ENCODE peak calls at places on chromosome 5, in six cellular contexts. O, D, L, F, C and V are unnamed samples.

GRCh38 chr5:170628691-170629565 is 125.1 kb downstream of the KCNIP1 start:
- DNase-seq in O (no peak), D (no peak), L (no peak), F (no peak), C (no peak), V (no peak)

GRCh38 chr5:172097356-172097755 is 90.7 kb downstream of the STK10 start:
- DNase-seq in O (no peak), D (no peak), L (no peak), F (no peak), C (no peak), V (no peak)

GRCh38 chr5:171989276-171989675 is 17.2 kb downstream of the FBXW11 start:
- DNase-seq in O (no peak), D (no peak), L (no peak), F (no peak), C (peak), V (no peak)

GRCh38 chr5:14156611-14157493 is 13.7 kb downstream of the TRIO start:
- DNase-seq in O (peak), D (peak), L (no peak), F (no peak), C (peak), V (no peak)

GRCh38 chr5:168299372-168299771 is 7.9 kb downstream of the WWC1 start:
- DNase-seq in O (no peak), D (no peak), L (no peak), F (no peak), C (no peak), V (no peak)

GRCh38 chr5:168346417-168346816 is 55.0 kb downstream of the WWC1 start:
- DNase-seq in O (no peak), D (no peak), L (no peak), F (no peak), C (no peak), V (no peak)

GRCh38 chr5:14342306-14342705 is 199.2 kb downstream of the TRIO start:
- DNase-seq in O (no peak), D (no peak), L (no peak), F (no peak), C (no peak), V (no peak)

GRCh38 chr5:90898330-90899013 is 339.9 kb downstream of the ADGRV1 start:
- DNase-seq in O (no peak), D (no peak), L (no peak), F (no peak), C (no peak), V (no peak)

GRCh38 chr5:150186137-150186536 is 3.7 kb upstream of the SLC6A7 start:
- DNase-seq in O (no peak), D (peak), L (no peak), F (no peak), C (no peak), V (no peak)

GRCh38 chr5:113042491-113043243 is 66.1 kb downstream of the DCP2 start:
- DNase-seq in O (no peak), D (no peak), L (no peak), F (peak), C (no peak), V (no peak)

GRCh38 chr5:60023255-60023654 is 129.7 kb upstream of the PDE4D start:
- DNase-seq in O (no peak), D (no peak), L (no peak), F (no peak), C (no peak), V (no peak)

GRCh38 chr5:39176740-39177628 is 42.4 kb downstream of the FYB1 start:
- DNase-seq in O (no peak), D (no peak), L (no peak), F (peak), C (peak), V (no peak)

GRCh38 chr5:101976933-101977332 is 319.2 kb downstream of the SLCO4C1 start:
- DNase-seq in O (no peak), D (no peak), L (no peak), F (no peak), C (no peak), V (no peak)

GRCh38 chr5:173327084-173327947 is 898 bp downstream of the STC2 start:
- DNase-seq in O (peak), D (no peak), L (no peak), F (peak), C (no peak), V (peak)

GRCh38 chr5:172607213-172607793 is 33.8 kb upstream of the NEURL1B start:
- DNase-seq in O (no peak), D (no peak), L (no peak), F (no peak), C (no peak), V (no peak)

GRCh38 chr5:151739395-151739794 is 19.0 kb downstream of the ATOX1 start:
- DNase-seq in O (peak), D (no peak), L (no peak), F (no peak), C (no peak), V (no peak)

GRCh38 chr5:18487928-18488480 is 853.7 kb downstream of the TAF11L14 start:
- DNase-seq in O (no peak), D (no peak), L (no peak), F (no peak), C (no peak), V (no peak)

GRCh38 chr5:5666076-5666365 is 243.5 kb downstream of the ICE1 start:
- DNase-seq in O (no peak), D (no peak), L (no peak), F (no peak), C (no peak), V (no peak)

GRCh38 chr5:149834246-149834855 is 104.2 kb downstream of the PPARGC1B start:
- DNase-seq in O (peak), D (peak), L (peak), F (peak), C (no peak), V (peak)

GRCh38 chr5:14915291-14915976 is 43.9 kb upstream of the ANKH start:
- DNase-seq in O (no peak), D (peak), L (no peak), F (no peak), C (no peak), V (no peak)

GRCh38 chr5:173888473-173889135 is 455 bp downstream of the CPEB4 start:
- DNase-seq in O (peak), D (no peak), L (no peak), F (no peak), C (no peak), V (no peak)

GRCh38 chr5:179530069-179530998 is 20.0 kb upstream of the RUFY1 start:
- DNase-seq in O (no peak), D (no peak), L (peak), F (peak), C (no peak), V (peak)

GRCh38 chr5:151148583-151148982 is 9.0 kb downstream of the ANXA6 start:
- DNase-seq in O (no peak), D (no peak), L (no peak), F (no peak), C (no peak), V (no peak)

GRCh38 chr5:21049900-21050299 is 1061.9 kb upstream of the CDH18 start:
- DNase-seq in O (no peak), D (no peak), L (no peak), F (no peak), C (no peak), V (no peak)

GRCh38 chr5:139204196-139204595 is 6.0 kb upstream of the SIL1 start:
- DNase-seq in O (no peak), D (no peak), L (no peak), F (no peak), C (no peak), V (no peak)

GRCh38 chr5:96893342-96893741 is 17.0 kb downstream of the ERAP2 start:
- DNase-seq in O (no peak), D (no peak), L (no peak), F (no peak), C (no peak), V (no peak)

GRCh38 chr5:29524197-29524596 is 1669.3 kb upstream of the CDH6 start:
- DNase-seq in O (no peak), D (no peak), L (no peak), F (no peak), C (no peak), V (no peak)

GRCh38 chr5:140168371-140168770 is 6.6 kb upstream of the CYSTM1 start:
- DNase-seq in O (no peak), D (no peak), L (no peak), F (peak), C (no peak), V (no peak)

GRCh38 chr5:137342764-137343163 is 156.4 kb downstream of the SPOCK1 start:
- DNase-seq in O (no peak), D (no peak), L (no peak), F (no peak), C (no peak), V (no peak)

GRCh38 chr5:31645420-31646081 is 6.6 kb downstream of the PDZD2 start:
- DNase-seq in O (no peak), D (no peak), L (no peak), F (no peak), C (no peak), V (no peak)
- TF ChIP-seq TAF1 in O (no peak), D (no peak), L (no peak), F (no peak), C (no peak), V (no peak)

GRCh38 chr5:132054697-132055440 is 5.6 kb upstream of the IL3 start:
- DNase-seq in O (no peak), D (no peak), L (no peak), F (no peak), C (no peak), V (no peak)
- TF ChIP-seq TAF1 in O (no peak), D (no peak), L (no peak), F (no peak), C (no peak), V (no peak)

GRCh38 chr5:135220394-135221186 is 178.4 kb downstream of the MACROH2A1 start:
- DNase-seq in O (no peak), D (no peak), L (no peak), F (no peak), C (no peak), V (no peak)
- TF ChIP-seq TAF1 in O (no peak), D (no peak), L (no peak), F (no peak), C (no peak), V (no peak)

GRCh38 chr5:1081519-1081918 is 30.3 kb downstream of the SLC12A7 start:
- DNase-seq in O (no peak), D (no peak), L (no peak), F (no peak), C (no peak), V (no peak)

GRCh38 chr5:1085391-1085790 is 26.5 kb downstream of the SLC12A7 start:
- DNase-seq in O (no peak), D (no peak), L (no peak), F (no peak), C (no peak), V (no peak)

GRCh38 chr5:1086871-1087270 is 25.0 kb downstream of the SLC12A7 start:
- DNase-seq in O (no peak), D (no peak), L (no peak), F (no peak), C (no peak), V (no peak)

GRCh38 chr5:1086137-1086536 is 25.7 kb downstream of the SLC12A7 start:
- DNase-seq in O (no peak), D (no peak), L (no peak), F (no peak), C (no peak), V (no peak)

GRCh38 chr5:1083823-1084605 is 27.8 kb downstream of the SLC12A7 start:
- DNase-seq in O (no peak), D (no peak), L (no peak), F (no peak), C (no peak), V (no peak)
- TF ChIP-seq TAF1 in O (no peak), D (no peak), L (no peak), F (no peak), C (no peak), V (no peak)

DNA sequence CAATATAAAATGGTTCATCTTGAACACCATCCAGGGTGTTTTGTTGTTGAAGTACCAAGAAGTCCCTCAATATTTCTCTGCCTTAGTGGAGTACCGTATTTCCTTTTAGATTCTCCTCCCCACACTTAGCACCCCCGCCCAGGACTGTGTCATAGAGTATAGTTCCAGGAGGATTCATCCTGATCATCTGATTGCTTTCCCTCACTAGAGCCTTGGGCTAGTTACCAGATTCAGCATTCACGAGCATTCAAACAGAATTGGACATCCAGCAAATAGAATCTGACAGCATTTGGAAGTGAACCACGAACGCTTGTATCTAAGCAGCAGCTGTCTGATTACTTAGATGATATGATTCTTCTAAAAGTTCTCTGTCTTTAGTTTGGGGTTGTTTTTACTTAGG is 248.0 kb upstream of the TAS2R1 start:
- DNase-seq in O (no peak), D (no peak), L (no peak), F (no peak), C (no peak), V (no peak)
- TF ChIP-seq TAF1 in O (no peak), D (no peak), L (no peak), F (no peak), C (no peak), V (no peak)

GRCh38 chr5:82717734-82718133 is 359.5 kb downstream of the TMEM167A start:
- DNase-seq in O (no peak), D (no peak), L (no peak), F (no peak), C (no peak), V (no peak)

GRCh38 chr5:82723168-82723567 is 354.0 kb downstream of the TMEM167A start:
- DNase-seq in O (no peak), D (no peak), L (no peak), F (no peak), C (no peak), V (no peak)

GRCh38 chr5:82720213-82720612 is 357.0 kb downstream of the TMEM167A start:
- DNase-seq in O (no peak), D (peak), L (no peak), F (no peak), C (no peak), V (no peak)

GRCh38 chr5:82720764-82721163 is 356.4 kb downstream of the TMEM167A start:
- DNase-seq in O (no peak), D (no peak), L (no peak), F (no peak), C (no peak), V (no peak)

DNA sequence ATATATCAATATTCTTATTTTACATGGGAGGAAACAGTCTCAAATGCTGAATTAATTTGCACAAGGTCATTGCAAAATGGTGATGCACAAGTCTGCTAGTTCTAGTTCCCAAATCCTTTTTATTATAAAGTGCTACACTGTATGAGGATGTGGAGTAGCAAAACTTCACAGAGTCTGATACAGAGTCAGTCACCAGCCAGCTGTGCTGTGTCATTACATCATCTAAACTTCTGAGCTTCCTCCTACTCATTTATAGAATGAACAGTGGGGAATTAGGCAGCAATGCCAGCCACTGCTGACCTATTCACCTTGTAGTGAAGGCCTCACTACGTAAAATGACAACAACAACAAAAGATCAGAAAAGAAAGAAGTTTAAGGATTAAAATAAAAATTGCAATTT is 357.8 kb downstream of the TMEM167A start:
- DNase-seq in O (no peak), D (no peak), L (no peak), F (no peak), C (no peak), V (no peak)
- TF ChIP-seq TAF1 in O (no peak), D (no peak), L (no peak), F (no peak), C (no peak), V (no peak)

GRCh38 chr5:157582731-157583580 is 7.4 kb upstream of the ADAM19 start:
- DNase-seq in O (no peak), D (no peak), L (no peak), F (no peak), C (no peak), V (no peak)
- TF ChIP-seq TAF1 in O (no peak), D (no peak), L (no peak), F (no peak), C (no peak), V (no peak)

DNA sequence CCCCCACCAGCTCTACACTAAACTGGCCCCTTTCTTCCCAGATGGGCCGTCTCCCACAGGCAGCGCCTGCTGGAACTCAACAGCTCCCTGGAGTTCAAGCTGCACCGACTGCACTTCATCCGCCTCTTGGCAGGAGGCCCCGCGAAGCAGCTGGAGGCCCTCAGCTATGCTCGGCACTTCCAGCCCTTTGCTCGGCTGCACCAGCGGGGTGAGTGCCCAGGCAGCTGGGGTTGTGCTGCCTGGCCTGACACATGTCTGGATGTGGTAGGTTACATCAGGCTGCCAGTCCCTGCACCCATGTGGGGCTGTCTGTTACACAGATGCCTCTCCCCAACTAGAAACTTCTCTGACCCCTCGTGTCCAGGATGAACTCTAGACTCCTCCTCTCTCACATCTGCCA is 9.8 kb downstream of the NHP2 start:
- DNase-seq in O (no peak), D (no peak), L (no peak), F (no peak), C (no peak), V (no peak)
- TF ChIP-seq TAF1 in O (no peak), D (no peak), L (no peak), F (no peak), C (no peak), V (no peak)